ENCODE peak calls at places on chromosomes 3 and 15, in five cellular contexts. A is Calu3; Q is activated gamma-delta T cell treated with anti-CD3 and anti-CD28 coated beads, Interleukin-2, amount 50 U/mL, for 16 hours; K is activated CD4-positive, alpha-beta T cell treated with anti-CD3 and anti-CD28 coated beads, Interleukin-2, amount 50 U/mL, for 24 hours; P is COR-L47. L is an unnamed sample.

GRCh38 chr3:108053025-108053424 is 37.8 kb downstream of the CD47 start:
- DNase-seq in A (peak; percentile 46), Q (no peak), K (no peak), P (peak; percentile 12), L (peak; percentile 61)

GRCh38 chr3:67362686-67363085 is 291.7 kb downstream of the SUCLG2 start:
- DNase-seq in A (peak; percentile 41), Q (no peak), K (peak; percentile 12), P (no peak), L (no peak)

GRCh38 chr15:38398134-38398533 is 55.8 kb upstream of the FAM98B start:
- DNase-seq in A (peak; percentile 2), Q (no peak), K (no peak), P (no peak), L (no peak)

GRCh38 chr3:132405609-132406299 is 11.5 kb upstream of the DNAJC13 start:
- DNase-seq in A (no peak), Q (no peak), K (no peak), P (no peak), L (no peak)

GRCh38 chr3:44120721-44121582 is 120.7 kb upstream of the TOPAZ1 start:
- DNase-seq in A (no peak), Q (no peak), K (no peak), P (no peak), L (peak; percentile 59)

GRCh38 chr15:88725305-88726220 is 77.7 kb upstream of the ACAN start:
- DNase-seq in A (no peak), Q (no peak), K (no peak), P (no peak), L (no peak)

GRCh38 chr3:128081226-128081625 is 29.0 kb downstream of the SEC61A1 start:
- DNase-seq in A (no peak), Q (no peak), K (no peak), P (no peak), L (no peak)

GRCh38 chr15:41544650-41545015 is 576 bp upstream of the RPAP1 start:
- DNase-seq in A (no peak), Q (no peak), K (no peak), P (no peak), L (peak; percentile 83)

GRCh38 chr15:60844431-60845174 is 365.7 kb upstream of the ICE2 start:
- DNase-seq in A (no peak), Q (peak; percentile 41), K (peak; percentile 43), P (no peak), L (no peak)

GRCh38 chr3:132432639-132433038 is 15.3 kb downstream of the DNAJC13 start:
- DNase-seq in A (peak; percentile 55), Q (no peak), K (peak; percentile 5), P (no peak), L (no peak)

GRCh38 chr3:38267689-38268477 is 2.3 kb downstream of the SLC22A13 start:
- DNase-seq in A (no peak), Q (no peak), K (no peak), P (no peak), L (no peak)

GRCh38 chr3:72763751-72764440 is 84.3 kb downstream of the SHQ1 start:
- DNase-seq in A (no peak), Q (no peak), K (no peak), P (no peak), L (no peak)

GRCh38 chr15:80967451-80967850 is 22.2 kb downstream of the MESD start:
- DNase-seq in A (no peak), Q (no peak), K (no peak), P (no peak), L (no peak)

GRCh38 chr3:31165399-31165860 is 271.0 kb upstream of the GADL1 start:
- DNase-seq in A (no peak), Q (no peak), K (no peak), P (no peak), L (no peak)

GRCh38 chr3:71987089-71987735 is 202.3 kb upstream of the PROK2 start:
- DNase-seq in A (no peak), Q (no peak), K (no peak), P (no peak), L (no peak)

GRCh38 chr15:46344115-46344749 is 709.4 kb downstream of the SQOR start:
- DNase-seq in A (no peak), Q (no peak), K (no peak), P (no peak), L (no peak)

L was measured in breast epithelium.